ENCODE peak calls at places on chromosomes 3 and 15, in six cellular contexts. G is thyroid gland; L is CD8-positive, alpha-beta memory T cell; P is breast epithelium; S is astrocyte; J is lower lobe of right lung. T is an unnamed sample.

GRCh38 chr3:47892284-47892683 is 89.3 kb downstream of the DHX30 start:
- DNase-seq in S (no peak), J (no peak), P (no peak), L (no peak), G (no peak), T (no peak)

GRCh38 chr3:193560870-193561269 is 6.2 kb upstream of the ATP13A4 start:
- DNase-seq in L (no peak), S (no peak), J (no peak), G (peak; percentile 40), P (no peak), T (no peak)

GRCh38 chr15:58357529-58358476 is 74.0 kb upstream of the LIPC start:
- DNase-seq in G (no peak), P (no peak), J (no peak), L (no peak), S (peak; percentile 25), T (no peak)

GRCh38 chr3:41523897-41524296 is 324.6 kb downstream of the CTNNB1 start:
- DNase-seq in P (no peak), G (no peak), L (no peak), S (no peak), J (no peak), T (no peak)

GRCh38 chr15:28128036-28128435 is 28.9 kb upstream of the OCA2 start:
- DNase-seq in P (no peak), J (peak; percentile 70), G (no peak), L (no peak), S (no peak), T (peak; percentile 36)

GRCh38 chr3:10228248-10228950 is 19.9 kb upstream of the TATDN2 start:
- DNase-seq in L (no peak), P (no peak), J (no peak), S (no peak), G (no peak), T (no peak)

GRCh38 chr3:177811111-177811510 is 613.8 kb upstream of the TBL1XR1 start:
- DNase-seq in L (no peak), G (no peak), S (no peak), J (no peak), P (no peak), T (no peak)

GRCh38 chr3:66572938-66573710 is 72.3 kb upstream of the LRIG1 start:
- DNase-seq in L (no peak), S (no peak), J (no peak), P (no peak), G (peak; percentile 62), T (peak; percentile 6)

GRCh38 chr3:46993292-46993691 is 13.8 kb downstream of the NBEAL2 start:
- DNase-seq in P (no peak), L (no peak), S (no peak), J (no peak), G (no peak), T (no peak)

GRCh38 chr15:91603681-91604080 is 249.8 kb upstream of the SLCO3A1 start:
- DNase-seq in J (no peak), G (no peak), S (peak; percentile 13), L (no peak), P (no peak), T (no peak)

GRCh38 chr15:92617197-92618037 is 38.2 kb downstream of the FAM174B start:
- DNase-seq in L (no peak), P (peak; percentile 64), G (peak; percentile 92), S (peak; percentile 82), J (peak; percentile 75), T (peak; percentile 95)

GRCh38 chr3:66555214-66555844 is 54.5 kb upstream of the LRIG1 start:
- DNase-seq in L (no peak), P (no peak), S (no peak), G (no peak), J (no peak), T (no peak)

GRCh38 chr3:57544181-57545125 is at the start of gene DNAH12:
- DNase-seq in J (peak; percentile 72), L (no peak), P (peak; percentile 54), S (peak; percentile 47), G (peak; percentile 86), T (peak; percentile 78)

DNA sequence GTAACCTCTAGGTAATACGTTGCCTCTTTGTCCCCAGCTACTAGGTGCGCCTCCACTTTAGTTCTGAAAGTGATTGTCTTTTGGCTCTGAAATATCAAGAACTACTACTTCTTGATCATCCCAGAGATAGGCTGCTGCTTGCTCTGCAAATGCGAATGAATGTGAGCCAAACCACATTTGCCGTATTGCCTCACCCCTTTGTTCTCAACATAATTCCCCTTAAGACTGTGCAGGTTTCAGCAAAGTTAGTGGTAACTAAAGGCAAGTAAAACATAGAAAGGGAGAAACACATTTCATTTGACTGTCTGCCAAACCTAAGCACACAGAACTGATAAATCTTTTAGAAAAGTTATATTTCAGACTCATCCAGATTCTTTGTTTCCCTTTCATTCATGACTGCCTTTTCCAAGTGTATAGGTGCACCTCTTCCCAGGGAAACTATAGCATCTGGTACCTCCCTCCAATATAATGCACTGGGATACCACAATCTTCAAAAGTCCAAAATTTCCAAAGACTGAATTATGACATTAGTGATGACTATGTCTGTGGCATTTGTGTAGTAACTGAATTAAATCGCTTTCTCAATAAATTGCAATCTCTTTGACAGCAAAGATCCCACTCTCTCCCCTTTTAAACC is 720.6 kb upstream of the CBLB start:
- DNase-seq in G (no peak), P (no peak), S (peak; percentile 93), J (no peak), L (no peak), T (no peak)
- H3K4me3 ChIP-seq in G (no peak overlapping the region), P (no peak overlapping the region), S (no peak overlapping the region), J (no peak overlapping the region), L (no peak overlapping the region), T (no peak overlapping the region)

GRCh38 chr3:134357261-134357913 is 16.9 kb downstream of the AMOTL2 start:
- DNase-seq in G (no peak), J (peak; percentile 32), L (no peak), S (no peak), P (no peak), T (no peak)

GRCh38 chr3:134354612-134355275 is 19.5 kb downstream of the AMOTL2 start:
- DNase-seq in S (no peak), P (no peak), J (no peak), G (no peak), L (no peak), T (no peak)

GRCh38 chr3:134356411-134357040 is 17.7 kb downstream of the AMOTL2 start:
- DNase-seq in G (no peak), J (no peak), L (no peak), S (no peak), P (no peak), T (no peak)

GRCh38 chr3:134353831-134354611 is 20.2 kb downstream of the AMOTL2 start:
- DNase-seq in P (no peak), L (no peak), J (no peak), S (no peak), G (no peak), T (peak; percentile 58)

DNA sequence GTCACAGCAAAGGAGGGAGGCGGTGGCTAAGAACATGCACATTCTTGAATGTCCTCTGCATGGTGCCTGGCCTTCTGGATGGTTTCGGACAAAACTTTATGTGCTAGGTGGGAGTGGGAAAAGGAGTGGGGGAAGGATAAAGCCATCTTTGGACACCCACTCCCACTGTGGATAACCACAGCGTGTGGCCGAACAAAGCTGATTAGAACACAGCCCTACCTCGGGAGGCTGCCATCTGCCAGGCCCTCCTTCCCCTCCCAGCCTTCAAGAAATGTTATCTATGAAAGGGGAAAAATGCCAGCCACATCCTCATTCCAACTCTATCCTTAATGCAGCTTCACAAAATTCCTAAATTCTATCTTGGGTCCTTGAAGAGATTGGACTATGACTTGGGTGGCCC is 18.8 kb downstream of the AMOTL2 start:
- DNase-seq in P (no peak), L (no peak), G (no peak), S (no peak), J (no peak), T (no peak)
- H3K4me1 ChIP-seq in P (peaks cover 45% of the 10 kb centered on the region), L (no peaks in the 10 kb centered on the region), G (peaks cover 75% of the 10 kb centered on the region), S (peaks cover 49% of the 10 kb centered on the region), J (peaks cover 94% of the 10 kb centered on the region), T (peaks cover 92% of the 10 kb centered on the region)

DNA sequence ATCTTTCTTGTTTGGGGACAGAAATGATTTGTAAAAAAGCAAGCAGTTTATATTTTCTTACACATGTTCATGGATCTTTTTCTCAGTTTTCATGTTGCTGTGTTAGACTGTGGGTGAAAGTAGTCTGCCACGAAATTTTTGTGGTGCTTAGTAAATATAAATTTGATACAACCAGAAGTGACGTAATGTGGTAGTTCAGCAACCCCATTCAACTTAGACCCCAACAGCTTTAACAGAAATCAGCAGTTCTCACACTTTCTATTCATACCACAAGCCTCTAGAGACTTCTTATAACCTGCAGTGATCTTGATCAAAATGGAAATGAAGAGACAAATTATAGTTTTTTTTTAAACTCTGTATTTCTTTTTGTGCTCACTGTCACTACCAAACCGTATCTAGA is 120.2 kb upstream of the IGSF10 start:
- DNase-seq in S (peak; percentile 74), J (no peak), P (no peak), L (no peak), G (no peak), T (no peak)
- H3K4me3 ChIP-seq in S (no peak overlapping the region), J (no peak overlapping the region), P (no peak overlapping the region), L (no peak overlapping the region), G (no peak overlapping the region), T (no peak overlapping the region)

GRCh38 chr3:16388850-16389411 is 123.9 kb downstream of the OXNAD1 start:
- DNase-seq in L (no peak), S (peak; percentile 38), G (no peak), J (no peak), P (no peak), T (no peak)
- H3K4me1 ChIP-seq in L (peaks cover 7% of the 10 kb centered on the region), S (no peaks in the 10 kb centered on the region), G (peaks cover 10% of the 10 kb centered on the region), J (peaks cover 11% of the 10 kb centered on the region), P (no peaks in the 10 kb centered on the region), T (no peaks in the 10 kb centered on the region)